ENCODE peak calls at places on chromosomes 12 and 14, in six cellular contexts. V is neuronal stem cell, D is mesendoderm, E is IMR-90, O is H9, F is H1. H is an unnamed sample.

GRCh38 chr14:22926316-22926715 is 2.9 kb downstream of the PRMT5 start:
- DNase-seq in O (no peak), D (no peak), V (no peak), E (peak), F (no peak), H (no peak)

GRCh38 chr12:120684523-120684932 is 2.4 kb upstream of the MLEC start:
- DNase-seq in D (no peak), F (no peak), V (no peak), E (peak), O (no peak), H (peak)

GRCh38 chr12:56040151-56040550 is 1.6 kb upstream of the RPS26 start:
- DNase-seq in O (no peak), E (no peak), F (no peak), D (no peak), V (no peak), H (no peak)

GRCh38 chr14:104206281-104206904 is 68.0 kb downstream of the KIF26A start:
- DNase-seq in D (peak), O (peak), V (no peak), E (no peak), F (no peak), H (peak)

GRCh38 chr12:104083769-104084475 is 19.6 kb downstream of the HCFC2 start:
- DNase-seq in D (no peak), F (no peak), O (no peak), V (no peak), E (no peak), H (no peak)

GRCh38 chr12:126668538-126668937 is 1598.4 kb upstream of the TMEM132C start:
- DNase-seq in V (no peak), F (no peak), O (no peak), D (no peak), E (no peak), H (no peak)

GRCh38 chr12:94694732-94695131 is 44.4 kb upstream of the TMCC3 start:
- DNase-seq in O (no peak), D (no peak), F (no peak), V (no peak), E (no peak), H (no peak)

GRCh38 chr12:121580959-121581680 is at the start of gene KDM2B:
- DNase-seq in F (no peak), O (peak), V (peak), D (peak), E (peak), H (peak)

GRCh38 chr14:35915775-35916174 is 89.6 kb downstream of the BRMS1L start:
- DNase-seq in E (no peak), V (no peak), D (no peak), O (no peak), F (no peak), H (no peak)

GRCh38 chr12:120056739-120057138 is 59.8 kb downstream of the RAB35 start:
- DNase-seq in E (no peak), O (no peak), V (no peak), D (no peak), F (no peak), H (no peak)

GRCh38 chr12:11863478-11863906 is 207.2 kb upstream of the BCL2L14 start:
- DNase-seq in F (no peak), O (no peak), D (no peak), E (no peak), V (no peak), H (peak)

GRCh38 chr12:57940052-57940914 is 1.1 kb upstream of the ATP23 start:
- DNase-seq in D (no peak), V (no peak), O (no peak), F (no peak), E (no peak), H (no peak)

GRCh38 chr12:123892853-123893252 is 79.8 kb downstream of the CCDC92 start:
- DNase-seq in D (no peak), O (no peak), F (no peak), E (no peak), V (no peak), H (no peak)

GRCh38 chr12:105555556-105555973 is 225.1 kb downstream of the C12orf75 start:
- DNase-seq in O (no peak), E (no peak), F (no peak), V (no peak), D (no peak), H (no peak)

GRCh38 chr12:120249875-120250795 is 15.4 kb downstream of the PXN start:
- DNase-seq in F (no peak), E (no peak), O (peak), D (no peak), V (no peak), H (peak)

GRCh38 chr12:43208627-43209026 is 343.4 kb downstream of the ADAMTS20 start:
- DNase-seq in O (no peak), D (no peak), F (no peak), V (no peak), E (peak), H (no peak)

GRCh38 chr14:88388741-88389282 is 3.4 kb downstream of the SPATA7 start:
- DNase-seq in F (no peak), E (no peak), V (no peak), D (no peak), O (no peak), H (no peak)

DNA sequence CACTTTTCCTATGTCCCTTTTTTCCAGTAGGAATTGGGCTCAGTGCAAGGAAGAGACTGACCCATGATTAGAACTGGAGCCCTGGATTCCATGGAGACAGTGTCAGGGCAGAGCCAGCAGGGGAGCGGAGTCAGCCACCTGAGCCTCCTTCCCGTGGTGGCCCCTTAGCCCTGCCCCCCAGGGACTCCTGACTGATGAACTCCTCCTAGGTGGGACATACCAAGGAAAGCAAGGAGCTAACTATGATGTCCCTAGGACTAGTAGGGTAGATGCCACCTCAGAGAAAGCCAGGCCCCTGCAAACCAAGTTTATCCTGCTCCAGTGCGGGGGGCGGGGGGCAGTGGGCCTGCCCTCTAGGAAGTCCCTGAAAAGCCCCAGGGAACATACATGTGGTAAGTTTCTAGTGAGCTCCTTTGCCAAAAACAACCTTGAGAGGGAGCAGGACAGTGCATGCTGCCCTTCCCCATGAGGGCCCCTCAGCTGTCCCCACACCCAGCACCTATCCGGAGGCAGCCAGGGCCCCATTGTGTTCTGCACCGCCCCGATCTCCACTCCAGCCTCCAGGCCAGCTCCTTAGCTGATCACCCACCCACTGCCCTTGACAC is 6.2 kb upstream of the COL2A1 start:
- DNase-seq in E (no peak), O (no peak), F (no peak), D (no peak), V (no peak), H (no peak)
- H2BK15ac ChIP-seq in E (no peak), O (no peak), F (no peak), D (no peak), V (peak), H (no peak)

DNA sequence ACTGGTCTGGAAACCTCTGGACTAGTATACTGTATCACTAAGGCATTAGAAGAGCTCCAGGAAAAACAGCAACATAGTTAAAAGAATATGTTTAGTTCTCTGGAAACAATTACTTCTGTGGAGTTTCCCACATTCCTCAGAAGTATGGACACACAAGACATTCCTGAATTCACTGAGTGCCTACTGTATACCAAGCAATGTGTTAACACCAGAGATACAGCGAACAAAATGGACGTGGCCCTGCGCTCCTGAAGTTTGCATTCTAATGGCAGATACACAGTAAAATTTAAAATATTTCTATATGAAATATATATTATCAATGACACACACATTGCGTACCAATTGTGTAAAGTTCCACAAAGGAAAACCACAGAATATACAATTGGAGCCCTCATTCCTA is 1.1 kb downstream of the ANGEL1 start:
- DNase-seq in V (no peak), O (no peak), F (no peak), D (no peak), E (peak), H (peak)
- H2BK15ac ChIP-seq in V (no peak), O (no peak), F (no peak), D (no peak), E (no peak), H (no peak)

GRCh38 chr12:76138656-76139055 is 54.2 kb upstream of the NAP1L1 start:
- DNase-seq in F (no peak), D (no peak), E (no peak), V (no peak), O (no peak), H (no peak)
- H2BK15ac ChIP-seq in F (no peak), D (no peak), E (no peak), V (no peak), O (no peak), H (no peak)

GRCh38 chr14:52733824-52734223 is 3.9 kb downstream of the STYX start:
- DNase-seq in V (no peak), F (no peak), D (peak), O (peak), E (no peak), H (no peak)
- H2BK15ac ChIP-seq in V (no peak), F (no peak), D (no peak), O (no peak), E (no peak), H (no peak)

GRCh38 chr14:20179218-20179617 is 11.5 kb upstream of the OR11G2 start:
- DNase-seq in F (no peak), D (no peak), O (no peak), E (no peak), V (no peak), H (no peak)
- H2BK15ac ChIP-seq in F (no peak), D (no peak), O (no peak), E (no peak), V (no peak), H (no peak)

GRCh38 chr14:105475269-105475915 is 771 bp downstream of the CRIP2 start:
- DNase-seq in E (peak), O (no peak), D (peak), V (no peak), F (no peak), H (no peak)

GRCh38 chr14:105476937-105477658 is 2.5 kb downstream of the CRIP2 start:
- DNase-seq in D (no peak), O (no peak), F (no peak), V (no peak), E (no peak), H (no peak)

GRCh38 chr14:105477659-105478623 is 3.3 kb downstream of the CRIP2 start:
- DNase-seq in O (no peak), D (no peak), F (no peak), V (no peak), E (no peak), H (no peak)

GRCh38 chr14:105474478-105475268 is at the start of gene CRIP2:
- DNase-seq in V (no peak), O (no peak), F (no peak), D (peak), E (peak), H (peak)

DNA sequence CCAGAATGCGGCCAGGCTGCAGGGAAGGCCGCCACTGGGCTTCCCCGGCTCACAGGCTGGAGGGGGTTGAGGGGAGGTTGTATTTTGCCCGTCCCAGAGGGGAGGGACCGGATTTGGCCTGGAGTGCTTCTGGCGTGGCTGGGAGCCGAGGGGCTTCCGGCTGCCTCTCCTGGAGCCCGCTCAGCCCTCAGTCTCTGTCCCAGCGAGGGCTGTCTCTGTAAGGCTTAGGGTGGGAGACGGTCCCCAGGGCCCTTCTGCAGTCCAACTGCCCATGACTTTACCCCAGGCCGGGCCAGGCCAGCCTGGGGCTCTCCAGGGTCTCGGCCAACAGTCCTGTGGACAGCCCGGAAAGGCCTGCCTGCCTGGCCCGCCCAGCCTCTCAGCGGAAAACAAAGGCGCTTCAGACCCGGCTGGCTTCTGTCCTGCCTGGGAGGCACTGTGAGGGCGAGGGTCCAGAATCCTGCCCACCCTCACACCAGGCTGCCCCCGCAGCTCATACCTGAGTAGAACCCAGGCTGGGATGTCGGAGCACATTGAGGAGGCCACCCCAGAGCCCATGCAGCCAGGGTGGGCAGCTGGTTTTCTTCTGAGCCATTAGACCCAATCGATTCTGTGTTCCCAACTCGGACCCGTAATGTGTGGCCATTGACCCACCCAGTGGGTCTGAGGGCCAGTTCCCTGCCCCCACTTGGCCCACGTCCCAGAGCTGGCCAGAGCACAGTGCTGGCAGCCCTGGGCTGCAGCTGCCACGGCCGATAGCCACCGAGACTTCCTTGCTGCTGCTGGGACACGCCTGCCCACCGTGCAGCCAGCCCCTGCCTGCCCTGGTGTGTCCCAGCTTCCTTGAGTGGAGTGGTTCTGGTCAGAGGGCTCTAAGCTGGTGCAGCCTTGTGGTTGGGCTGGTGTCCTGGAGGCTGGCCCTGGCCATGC is 1.6 kb downstream of the CRIP2 start:
- DNase-seq in O (peak), V (no peak), D (peak), F (no peak), E (peak), H (peak)
- H2BK15ac ChIP-seq in O (no peak), V (peak), D (no peak), F (peak), E (no peak), H (peak)

GRCh38 chr14:99304208-99304607 is 32.2 kb upstream of the BCL11B start:
- DNase-seq in E (no peak), V (no peak), O (no peak), D (no peak), F (no peak), H (no peak)

GRCh38 chr14:99296517-99296916 is 24.5 kb upstream of the BCL11B start:
- DNase-seq in F (no peak), D (peak), O (no peak), E (no peak), V (no peak), H (no peak)

DNA sequence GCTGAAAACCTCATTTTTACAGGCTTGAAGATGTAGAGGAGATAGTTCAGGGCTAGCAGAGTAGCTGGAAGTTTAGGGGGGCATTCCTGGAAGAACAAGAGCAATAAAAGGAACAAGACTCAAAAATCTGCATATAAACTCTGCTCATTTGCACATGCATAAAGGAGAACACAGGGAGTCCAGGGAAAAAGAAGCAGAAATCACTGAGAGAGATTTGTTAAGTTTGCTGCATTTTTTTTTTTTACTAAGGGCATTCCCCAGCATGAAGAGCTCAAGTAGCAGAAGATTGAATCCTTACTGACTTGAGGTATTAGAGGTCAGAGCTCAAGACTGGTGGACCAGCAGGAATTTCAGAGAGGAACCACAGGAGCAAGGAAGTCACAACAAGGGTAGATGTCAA is 28.2 kb upstream of the BCL11B start:
- DNase-seq in V (no peak), E (no peak), F (no peak), O (no peak), D (no peak), H (no peak)
- H2BK15ac ChIP-seq in V (no peak), E (no peak), F (peak), O (no peak), D (no peak), H (no peak)

H was measured in mesenchymal stem cell.